ENCODE peak calls at places on chromosomes 3 and 15, in ten cellular contexts. X is hepatocyte; B is thoracic aorta; T is endothelial cell of umbilical vein; J is IMR-90; W is CD8-positive, alpha-beta T cell; E is Caco-2; O is cardiac muscle cell; Q is left ventricle myocardium inferior; D is BE2C. N is an unnamed sample.

GRCh38 chr3:55203006-55203405 is 275.1 kb upstream of the LRTM1 start:
- DNase-seq in X (no peak), B (no peak), T (no peak), J (peak; percentile 59), W (no peak), E (no peak), O (no peak), Q (no peak), D (no peak), N (no peak)

GRCh38 chr15:57335326-57336118 is 40.8 kb upstream of the CGNL1 start:
- DNase-seq in X (no peak), B (no peak), T (peak; percentile 45), J (no peak), W (no peak), E (no peak), O (no peak), Q (no peak), D (peak; percentile 69), N (no peak)

GRCh38 chr3:195704433-195704999 is 16.3 kb upstream of the MUC20 start:
- DNase-seq in X (no peak), B (no peak), T (no peak), J (no peak), W (no peak), E (peak; percentile 31), O (no peak), Q (no peak), D (no peak), N (no peak)

GRCh38 chr3:159928071-159928491 is 60.6 kb upstream of the IL12A start:
- DNase-seq in X (no peak), B (no peak), T (no peak), J (peak; percentile 45), W (no peak), E (no peak), O (peak; percentile 14), Q (no peak), D (no peak), N (no peak)

GRCh38 chr3:14649466-14649865 is 2.1 kb upstream of the CCDC174 start:
- DNase-seq in X (no peak), B (no peak), T (no peak), J (no peak), W (no peak), E (no peak), O (no peak), Q (no peak), D (no peak), N (no peak)

GRCh38 chr3:150252462-150252861 is 155.6 kb upstream of the TSC22D2 start:
- DNase-seq in X (no peak), B (no peak), T (peak; percentile 93), J (peak; percentile 30), W (no peak), E (no peak), O (no peak), Q (no peak), D (no peak), N (no peak)

GRCh38 chr15:89150762-89151305 is 62.6 kb downstream of the ABHD2 start:
- DNase-seq in X (no peak), B (no peak), T (no peak), J (no peak), W (no peak), E (no peak), O (peak; percentile 58), Q (no peak), D (no peak), N (peak; percentile 10)

GRCh38 chr3:141795719-141796435 is 32.7 kb downstream of the GRK7 start:
- DNase-seq in X (no peak), B (no peak), T (no peak), J (no peak), W (peak; percentile 11), E (no peak), O (no peak), Q (peak; percentile 65), D (peak; percentile 47), N (peak; percentile 57)

GRCh38 chr3:42071720-42072582 is 19.2 kb upstream of the TRAK1 start:
- DNase-seq in X (peak; percentile 68), B (no peak), T (peak; percentile 98), J (peak; percentile 75), W (no peak), E (no peak), O (peak; percentile 59), Q (peak; percentile 81), D (peak; percentile 35), N (peak; percentile 70)

GRCh38 chr3:158447408-158447807 is 123.6 kb upstream of the MLF1 start:
- DNase-seq in X (no peak), B (no peak), T (no peak), J (peak; percentile 22), W (no peak), E (no peak), O (no peak), Q (no peak), D (no peak), N (no peak)

GRCh38 chr3:113000691-113001090 is 9.9 kb downstream of the GTPBP8 start:
- DNase-seq in X (no peak), B (no peak), T (peak; percentile 37), J (no peak), W (no peak), E (no peak), O (no peak), Q (no peak), D (no peak), N (no peak)

GRCh38 chr3:111070772-111071256 is 802 bp upstream of the NECTIN3 start:
- DNase-seq in X (no peak), B (no peak), T (no peak), J (no peak), W (peak; percentile 13), E (no peak), O (no peak), Q (no peak), D (no peak), N (no peak)

GRCh38 chr15:35958021-35958420 is 412.1 kb upstream of the DPH6 start:
- DNase-seq in X (no peak), B (no peak), T (no peak), J (peak; percentile 68), W (no peak), E (no peak), O (no peak), Q (no peak), D (peak; percentile 47), N (peak; percentile 60)

GRCh38 chr3:51311055-51311454 is 74.0 kb upstream of the MANF start:
- DNase-seq in X (peak; percentile 48), B (no peak), T (peak; percentile 31), J (peak; percentile 33), W (no peak), E (no peak), O (peak; percentile 28), Q (no peak), D (no peak), N (peak; percentile 7)

GRCh38 chr3:13621381-13622221 is 72.7 kb downstream of the FBLN2 start:
- DNase-seq in X (no peak), B (no peak), T (no peak), J (no peak), W (peak; percentile 27), E (no peak), O (no peak), Q (no peak), D (peak; percentile 57), N (no peak)

GRCh38 chr3:23600178-23600577 is 205.6 kb upstream of the UBE2E1 start:
- DNase-seq in X (no peak), B (no peak), T (no peak), J (peak; percentile 96), W (no peak), E (peak; percentile 48), O (no peak), Q (no peak), D (no peak), N (no peak)

GRCh38 chr3:52225452-52226228 is at the start of gene TLR9:
- DNase-seq in X (no peak), B (no peak), T (no peak), J (no peak), W (no peak), E (peak; percentile 62), O (no peak), Q (no peak), D (no peak), N (no peak)

GRCh38 chr15:93102211-93102610 is 13.2 kb upstream of the RGMA start:
- DNase-seq in X (no peak), B (no peak), T (no peak), J (no peak), W (no peak), E (no peak), O (no peak), Q (no peak), D (no peak), N (no peak)

GRCh38 chr15:83190450-83190849 is 17.2 kb downstream of the HDGFL3 start:
- DNase-seq in X (no peak), B (no peak), T (no peak), J (no peak), W (no peak), E (no peak), O (no peak), Q (no peak), D (no peak), N (no peak)
- H3K9me3 ChIP-seq in X (no peaks in the 10 kb centered on the region), B (no peaks in the 10 kb centered on the region), T (no peaks in the 10 kb centered on the region), J (no peaks in the 10 kb centered on the region), W (no peaks in the 10 kb centered on the region), E (no peaks in the 10 kb centered on the region), O (no peaks in the 10 kb centered on the region), Q (no peaks in the 10 kb centered on the region), D (no peaks in the 10 kb centered on the region), N (no peaks in the 10 kb centered on the region)

GRCh38 chr3:48770187-48770502 is 53.1 kb upstream of the IP6K2 start:
- DNase-seq in X (no peak), B (no peak), T (no peak), J (no peak), W (no peak), E (no peak), O (no peak), Q (no peak), D (no peak), N (no peak)

DNA sequence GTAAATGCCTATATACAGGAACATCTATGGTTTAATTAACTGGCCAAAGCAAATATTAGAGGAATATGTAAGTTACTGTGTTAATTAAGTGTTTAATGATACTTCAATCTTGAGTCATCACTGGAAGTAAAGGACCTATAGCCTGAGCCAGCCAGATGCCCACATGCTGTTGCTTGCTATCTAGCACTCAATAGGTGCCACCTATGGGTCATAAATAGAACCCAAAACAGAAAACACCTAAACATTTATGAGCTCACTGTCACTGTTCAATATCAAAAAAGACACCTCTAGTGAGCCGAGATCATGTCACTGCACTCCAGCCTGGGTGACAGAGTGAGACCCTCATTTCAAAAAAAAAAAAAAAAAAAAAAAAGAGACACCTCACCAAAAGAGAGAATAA is 48.4 kb upstream of the IP6K2 start:
- DNase-seq in X (peak; percentile 13), B (no peak), T (no peak), J (no peak), W (no peak), E (no peak), O (no peak), Q (no peak), D (no peak), N (no peak)
- TF ChIP-seq CTCF in X (peak; percentile 25), B (no peak), T (peak; percentile 7), J (peak; percentile 11), W (no peak), E (no peak), O (peak; percentile 24), Q (peak; percentile 30), D (peak; percentile 36), N (no peak)

GRCh38 chr3:7697538-7697937 is 804.1 kb upstream of the LMCD1 start:
- DNase-seq in X (no peak), B (no peak), T (no peak), J (no peak), W (no peak), E (no peak), O (peak; percentile 16), Q (no peak), D (no peak), N (no peak)
- H3K9me3 ChIP-seq in X (no peaks in the 10 kb centered on the region), B (no peaks in the 10 kb centered on the region), T (no peaks in the 10 kb centered on the region), J (peaks cover 7% of the 10 kb centered on the region), W (no peaks in the 10 kb centered on the region), E (no peaks in the 10 kb centered on the region), O (no peaks in the 10 kb centered on the region), Q (no peaks in the 10 kb centered on the region), D (no peaks in the 10 kb centered on the region), N (no peaks in the 10 kb centered on the region)

GRCh38 chr3:49689046-49689886 is at the start of the genes MST1 and RNF123:
- DNase-seq in X (peak; percentile 95), B (peak; percentile 21), T (peak; percentile 92), J (peak; percentile 89), W (peak; percentile 89), E (peak; percentile 90), O (peak; percentile 95), Q (peak; percentile 92), D (peak; percentile 91), N (peak; percentile 84)
- TF ChIP-seq CTCF in X (peak; percentile 18), B (peak; percentile 38), T (peak; percentile 41), J (peak; percentile 43), W (no peak), E (peak; percentile 20), O (peak; percentile 39), Q (peak; percentile 53), D (peak; percentile 19), N (no peak)